ENCODE peak calls at places on chromosomes 13 and 19, in six cellular contexts. Q is GM20000, U is DMS 273 treated with DMSO at 0.1 percent for 48 hours, T is GF-D8, S is PC-3, L is bronchial epithelial cell. J is an unnamed sample.

GRCh38 chr19:51367565-51368365 is 1.0 kb downstream of the CLDND2 start:
- DNase-seq in L (peak; percentile 89), S (peak; percentile 99), Q (peak; percentile 98), U (peak; percentile 96), T (peak; percentile 97), J (peak; percentile 98)

GRCh38 chr19:23259961-23260360 is 9.8 kb upstream of the ZNF724 start:
- DNase-seq in Q (no peak), T (no peak), L (no peak), S (no peak), U (no peak), J (no peak)

GRCh38 chr19:47057328-47057727 is 8.9 kb upstream of the TMEM160 start:
- DNase-seq in U (no peak), L (peak; percentile 49), Q (no peak), T (no peak), S (no peak), J (no peak)

GRCh38 chr19:47099576-47100050 is 14.0 kb downstream of the ZC3H4 start:
- DNase-seq in S (no peak), Q (no peak), U (no peak), L (no peak), T (no peak), J (no peak)

GRCh38 chr19:38370299-38370698 is 4.1 kb upstream of the PSMD8 start:
- DNase-seq in L (no peak), T (no peak), Q (no peak), U (no peak), S (no peak), J (no peak)

GRCh38 chr13:40130871-40131636 is 475.6 kb downstream of the COG6 start:
- DNase-seq in L (peak; percentile 72), U (no peak), S (peak; percentile 57), T (no peak), Q (no peak), J (no peak)

GRCh38 chr19:7450243-7451223 is 38.3 kb downstream of the PEX11G start:
- DNase-seq in Q (no peak), L (peak; percentile 51), U (no peak), S (peak; percentile 31), T (no peak), J (no peak)

GRCh38 chr13:100560498-100561215 is 27.9 kb downstream of the GGACT start:
- DNase-seq in Q (no peak), S (no peak), L (no peak), T (no peak), U (no peak), J (no peak)

GRCh38 chr19:51547397-51548212 is 16.1 kb upstream of the SIGLEC6 start:
- DNase-seq in T (peak; percentile 98), S (no peak), Q (no peak), U (no peak), L (no peak), J (no peak)

GRCh38 chr19:1069009-1069779 is 2.2 kb downstream of the ARHGAP45 start:
- DNase-seq in L (no peak), U (no peak), T (peak; percentile 91), S (no peak), Q (peak; percentile 76), J (peak; percentile 69)